ENCODE peak calls at places on chromosomes 3 and 15, in eight cellular contexts. C is suprapubic skin, I is left ventricle myocardium inferior, R is B cell, T is GM12878, F is BJ, M is AG09319, P is A549. E is an unnamed sample.

GRCh38 chr15:90233701-90234518 is at the start of the genes CIB1 and GDPGP1:
- DNase-seq in C (peak), I (peak), R (peak), T (peak), F (peak), M (peak), P (peak), E (peak)

GRCh38 chr3:118128886-118129285 is 905.8 kb downstream of the IGSF11 start:
- DNase-seq in C (no peak), I (no peak), R (no peak), T (no peak), F (no peak), M (no peak), P (no peak), E (peak)

GRCh38 chr3:168047190-168047795 is 48.4 kb downstream of the GOLIM4 start:
- DNase-seq in C (no peak), I (no peak), R (no peak), T (peak), F (peak), M (peak), P (peak), E (peak)

GRCh38 chr15:88702983-88703382 is 64.2 kb downstream of the ISG20 start:
- DNase-seq in C (peak), I (no peak), R (no peak), T (no peak), F (no peak), M (no peak), P (no peak), E (no peak)

GRCh38 chr3:11128682-11129632 is 25.3 kb upstream of the HRH1 start:
- DNase-seq in C (no peak), I (no peak), R (no peak), T (no peak), F (no peak), M (no peak), P (no peak), E (no peak)

GRCh38 chr3:113552851-113553250 is 20.5 kb downstream of the SIDT1 start:
- DNase-seq in C (no peak), I (no peak), R (peak), T (no peak), F (no peak), M (no peak), P (no peak), E (peak)

GRCh38 chr3:48561045-48561736 is 2.4 kb downstream of the UCN2 start:
- DNase-seq in C (no peak), I (peak), R (no peak), T (no peak), F (no peak), M (no peak), P (no peak), E (peak)

GRCh38 chr3:160400631-160401150 is 1.2 kb downstream of the SMC4 start:
- DNase-seq in C (peak), I (peak), R (no peak), T (no peak), F (no peak), M (no peak), P (no peak), E (no peak)

GRCh38 chr15:59687831-59688230 is 1.3 kb downstream of the BNIP2 start:
- DNase-seq in C (no peak), I (no peak), R (peak), T (peak), F (no peak), M (no peak), P (no peak), E (peak)

GRCh38 chr3:15551902-15552301 is 30.4 kb upstream of the COLQ start:
- DNase-seq in C (no peak), I (no peak), R (no peak), T (no peak), F (no peak), M (no peak), P (no peak), E (no peak)

GRCh38 chr3:10780922-10781321 is 35.1 kb upstream of the SLC6A11 start:
- DNase-seq in C (peak), I (no peak), R (no peak), T (no peak), F (no peak), M (no peak), P (no peak), E (no peak)

GRCh38 chr15:66586155-66586976 is 20.6 kb upstream of the LCTL start:
- DNase-seq in C (no peak), I (no peak), R (no peak), T (no peak), F (no peak), M (no peak), P (no peak), E (no peak)

GRCh38 chr3:48186993-48187578 is 1.1 kb downstream of the CDC25A start:
- DNase-seq in C (no peak), I (no peak), R (no peak), T (no peak), F (no peak), M (no peak), P (no peak), E (peak)

GRCh38 chr3:188869628-188870027 is 302.1 kb upstream of the TPRG1 start:
- DNase-seq in C (no peak), I (no peak), R (no peak), T (no peak), F (no peak), M (no peak), P (no peak), E (no peak)

GRCh38 chr3:45079715-45080114 is 53.6 kb downstream of the CLEC3B start:
- DNase-seq in C (no peak), I (no peak), R (no peak), T (no peak), F (no peak), M (no peak), P (no peak), E (no peak)

GRCh38 chr3:126620743-126621142 is 34.2 kb downstream of the TXNRD3 start:
- DNase-seq in C (no peak), I (no peak), R (no peak), T (no peak), F (no peak), M (no peak), P (no peak), E (peak)

GRCh38 chr15:68384451-68385239 is 47.3 kb downstream of the ITGA11 start:
- DNase-seq in C (peak), I (no peak), R (no peak), T (no peak), F (peak), M (peak), P (peak), E (peak)

GRCh38 chr3:39146611-39147373 is 6.6 kb downstream of the CSRNP1 start:
- DNase-seq in C (peak), I (peak), R (peak), T (no peak), F (peak), M (peak), P (peak), E (peak)

GRCh38 chr3:42705962-42706585 is 3.5 kb upstream of the HHATL start:
- DNase-seq in C (no peak), I (peak), R (no peak), T (no peak), F (no peak), M (no peak), P (no peak), E (no peak)

GRCh38 chr3:193605876-193606275 is 12.9 kb downstream of the OPA1 start:
- DNase-seq in C (no peak), I (no peak), R (peak), T (no peak), F (no peak), M (peak), P (peak), E (peak)

GRCh38 chr3:194184265-194184751 is 48.4 kb downstream of the HES1 start:
- DNase-seq in C (no peak), I (no peak), R (no peak), T (no peak), F (no peak), M (peak), P (no peak), E (no peak)

GRCh38 chr15:58185439-58185838 is 47.3 kb downstream of the AQP9 start:
- DNase-seq in C (no peak), I (no peak), R (no peak), T (no peak), F (no peak), M (no peak), P (no peak), E (peak)

GRCh38 chr3:135865085-135865484 is 100.4 kb upstream of the PPP2R3A start:
- DNase-seq in C (no peak), I (no peak), R (no peak), T (no peak), F (no peak), M (no peak), P (no peak), E (no peak)

GRCh38 chr3:75001330-75001729 is 386.9 kb upstream of the CNTN3 start:
- DNase-seq in C (no peak), I (no peak), R (no peak), T (no peak), F (no peak), M (no peak), P (no peak), E (peak)
- TF ChIP-seq CTCF in C (no peak), I (peak), R (no peak), T (no peak), F (peak), M (peak), P (no peak), E (peak)

DNA sequence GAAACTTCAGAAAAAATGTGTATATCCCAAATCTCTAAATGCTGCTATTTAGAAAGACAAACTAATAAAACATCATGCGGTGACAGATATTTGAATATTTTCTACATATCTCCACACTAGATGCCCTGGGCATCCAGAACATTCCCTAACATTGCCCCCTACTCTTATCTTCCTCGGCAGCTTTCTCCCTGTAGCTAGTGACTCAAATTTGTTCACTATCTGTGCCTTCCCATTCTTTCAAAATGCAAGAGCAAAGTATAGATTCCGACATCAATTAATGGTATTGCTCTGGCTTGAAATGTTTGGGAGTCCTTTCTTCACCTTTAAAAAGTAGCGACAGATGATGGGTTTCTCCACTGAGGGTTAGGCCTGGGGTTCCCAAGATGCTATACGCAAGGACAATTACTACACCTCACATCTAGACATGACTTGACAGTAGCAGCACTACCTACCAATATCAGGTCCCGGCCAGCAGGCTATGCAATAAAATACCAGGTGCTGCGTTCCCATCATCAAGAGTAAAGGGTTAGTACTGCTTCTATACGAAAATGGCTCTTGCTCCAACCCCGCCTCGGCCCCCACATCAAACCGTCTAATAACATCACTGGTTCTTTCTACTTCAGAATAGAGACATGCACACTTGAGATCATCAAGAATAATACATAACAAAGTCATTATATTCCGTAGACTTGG is 615 bp downstream of the UBR1 start:
- DNase-seq in C (no peak), I (no peak), R (no peak), T (no peak), F (no peak), M (no peak), P (peak), E (peak)
- TF ChIP-seq CTCF in C (no peak), I (no peak), R (no peak), T (no peak), F (no peak), M (no peak), P (no peak), E (no peak)

GRCh38 chr3:17116007-17116659 is 231.4 kb downstream of the PLCL2 start:
- DNase-seq in C (no peak), I (no peak), R (no peak), T (no peak), F (no peak), M (no peak), P (no peak), E (no peak)
- TF ChIP-seq CTCF in C (no peak), I (no peak), R (no peak), T (no peak), F (no peak), M (no peak), P (no peak), E (no peak)

GRCh38 chr3:114595521-114596028 is 301.7 kb downstream of the TIGIT start:
- DNase-seq in C (no peak), I (no peak), R (no peak), T (no peak), F (no peak), M (no peak), P (no peak), E (no peak)

GRCh38 chr3:114596147-114596546 is 302.3 kb downstream of the TIGIT start:
- DNase-seq in C (no peak), I (no peak), R (no peak), T (no peak), F (no peak), M (no peak), P (no peak), E (no peak)

GRCh38 chr3:114600571-114600970 is 306.7 kb downstream of the TIGIT start:
- DNase-seq in C (no peak), I (no peak), R (no peak), T (no peak), F (no peak), M (no peak), P (no peak), E (no peak)

DNA sequence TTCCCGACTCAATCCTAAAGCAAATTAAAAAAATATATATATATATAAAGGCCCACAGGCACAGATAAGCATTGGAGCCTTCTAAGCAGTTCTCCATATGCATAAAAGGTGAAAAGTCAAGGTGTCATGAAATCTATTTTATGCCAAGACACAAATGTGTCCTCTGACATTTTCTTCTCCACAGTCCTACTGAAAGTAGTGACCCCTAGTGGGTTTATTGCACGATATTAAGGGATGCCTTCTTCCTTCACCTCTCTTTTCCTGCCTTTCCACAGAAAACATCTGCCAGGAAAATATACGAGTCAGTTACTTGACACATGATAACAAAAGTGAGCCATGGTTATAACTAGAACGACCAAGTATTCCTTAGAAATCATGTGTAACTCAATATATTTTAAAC is 303.2 kb downstream of the TIGIT start:
- DNase-seq in C (no peak), I (no peak), R (no peak), T (no peak), F (no peak), M (no peak), P (no peak), E (peak)
- TF ChIP-seq CTCF in C (no peak), I (peak), R (no peak), T (no peak), F (peak), M (peak), P (peak), E (no peak)

GRCh38 chr3:67819447-67819846 is 165.0 kb upstream of the SUCLG2 start:
- DNase-seq in C (no peak), I (no peak), R (no peak), T (no peak), F (no peak), M (no peak), P (no peak), E (peak)
- TF ChIP-seq CTCF in C (no peak), I (peak), R (no peak), T (peak), F (no peak), M (no peak), P (peak), E (no peak)

GRCh38 chr3:51722362-51722761 is 15.5 kb downstream of the GRM2 start:
- DNase-seq in C (no peak), I (no peak), R (no peak), T (no peak), F (no peak), M (no peak), P (no peak), E (no peak)
- TF ChIP-seq CTCF in C (no peak), I (no peak), R (no peak), T (no peak), F (no peak), M (no peak), P (no peak), E (no peak)

E was measured in MCF 10A.